ENCODE peak calls at places on chromosome 2, in four cellular contexts. J is transverse colon, H is right lobe of liver, G is PC-9. N is an unnamed sample.

GRCh38 chr2:48114256-48114655 is 208.0 kb upstream of the FBXO11 start:
- DNase-seq in J (peak; percentile 61), G (peak; percentile 52), H (no peak), N (peak; percentile 83)

GRCh38 chr2:238346539-238346938 is 26.2 kb downstream of the TRAF3IP1 start:
- DNase-seq in J (no peak), H (no peak), G (no peak), N (no peak)

GRCh38 chr2:182716665-182716990 is 571 bp downstream of the DNAJC10 start:
- DNase-seq in G (peak; percentile 58), J (peak; percentile 33), H (no peak), N (peak; percentile 61)

GRCh38 chr2:216465580-216466197 is 33.0 kb upstream of the RPL37A start:
- DNase-seq in H (no peak), G (no peak), J (no peak), N (no peak)

GRCh38 chr2:73962798-73963197 is 21.9 kb upstream of the TET3 start:
- DNase-seq in H (no peak), G (no peak), J (no peak), N (no peak)

GRCh38 chr2:46749042-46749461 is 166.6 kb downstream of the MCFD2 start:
- DNase-seq in H (no peak), J (no peak), G (no peak), N (no peak)

GRCh38 chr2:108365656-108366055 is 12.1 kb upstream of the SULT1C4 start:
- DNase-seq in H (no peak), G (no peak), J (no peak), N (no peak)

GRCh38 chr2:240929364-240930095 is 23.4 kb downstream of the CROCC2 start:
- DNase-seq in H (peak; percentile 23), J (peak; percentile 4), G (no peak), N (no peak)

GRCh38 chr2:55416826-55417568 is 2.7 kb downstream of the CCDC88A start:
- DNase-seq in H (no peak), G (no peak), J (no peak), N (no peak)

GRCh38 chr2:58992062-58992736 is 751.1 kb upstream of the FANCL start:
- DNase-seq in J (no peak), H (no peak), G (no peak), N (no peak)

GRCh38 chr2:61536086-61536722 is 2.0 kb downstream of the XPO1 start:
- DNase-seq in J (no peak), H (no peak), G (no peak), N (no peak)

GRCh38 chr2:230723363-230723762 is 10.7 kb downstream of the CAB39 start:
- DNase-seq in H (no peak), G (no peak), J (no peak), N (no peak)

GRCh38 chr2:138910427-138910826 is 130.2 kb upstream of the NXPH2 start:
- DNase-seq in H (no peak), G (no peak), J (no peak), N (no peak)

GRCh38 chr2:215841175-215841816 is 172.1 kb downstream of the MREG start:
- DNase-seq in J (peak; percentile 47), G (no peak), H (no peak), N (no peak)

GRCh38 chr2:108965540-108966299 is 23.3 kb downstream of the EDAR start:
- DNase-seq in J (no peak), G (no peak), H (no peak), N (peak; percentile 28)

GRCh38 chr2:21163213-21163612 is 39.4 kb downstream of the TDRD15 start:
- DNase-seq in G (no peak), J (no peak), H (no peak), N (no peak)

GRCh38 chr2:176096986-176097819 is 2.4 kb upstream of the HOXD12 start:
- DNase-seq in G (peak; percentile 79), H (peak; percentile 69), J (peak; percentile 72), N (peak; percentile 82)

GRCh38 chr2:120612931-120613330 is 122.7 kb upstream of the GLI2 start:
- DNase-seq in H (peak; percentile 4), J (no peak), G (peak; percentile 58), N (no peak)

GRCh38 chr2:158953454-158953853 is 15.0 kb upstream of the TANC1 start:
- DNase-seq in H (no peak), G (no peak), J (no peak), N (no peak)

GRCh38 chr2:133888107-133888506 is 319.8 kb upstream of the NCKAP5 start:
- DNase-seq in H (no peak), G (no peak), J (no peak), N (no peak)

GRCh38 chr2:129606496-129607270 is 372.8 kb upstream of the RAB6C start:
- DNase-seq in J (no peak), H (no peak), G (no peak), N (no peak)

GRCh38 chr2:187117483-187117882 is 268.5 kb upstream of the ZSWIM2 start:
- DNase-seq in G (no peak), J (no peak), H (no peak), N (no peak)

GRCh38 chr2:187390891-187391290 is 57.2 kb downstream of the CALCRL start:
- DNase-seq in J (no peak), H (no peak), G (peak; percentile 1), N (no peak)

GRCh38 chr2:53583583-53583982 is 184.0 kb upstream of the CHAC2 start:
- DNase-seq in J (no peak), H (no peak), G (no peak), N (no peak)

GRCh38 chr2:235055891-235056516 is 104.2 kb downstream of the SH3BP4 start:
- DNase-seq in G (peak; percentile 42), H (no peak), J (no peak), N (no peak)

GRCh38 chr2:42901076-42901645 is 108.8 kb upstream of the HAAO start:
- DNase-seq in J (no peak), H (no peak), G (no peak), N (no peak)

GRCh38 chr2:36222485-36222884 is 133.1 kb upstream of the CRIM1 start:
- DNase-seq in H (no peak), J (no peak), G (no peak), N (no peak)

DNA sequence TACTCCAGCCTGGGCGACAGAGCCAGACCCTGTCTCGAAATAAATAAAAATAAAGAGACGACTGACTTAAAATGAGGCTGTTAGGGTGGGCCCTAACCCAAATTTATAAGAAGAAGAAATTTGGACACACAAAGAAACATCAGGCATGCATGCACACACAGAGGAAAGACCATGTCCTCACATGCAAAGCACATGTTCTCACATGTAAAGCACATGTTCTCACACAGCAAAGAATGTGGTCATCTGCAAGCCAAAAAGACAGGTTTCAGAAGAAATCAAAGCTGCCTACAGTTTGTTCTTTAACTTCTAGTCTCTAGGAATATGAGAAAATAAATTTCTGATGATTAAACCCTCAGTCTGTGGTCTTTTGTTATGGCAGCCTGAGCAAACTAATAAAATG is 132.3 kb upstream of the CRIM1 start:
- DNase-seq in H (no peak), J (no peak), G (no peak), N (no peak)
- TF ChIP-seq CTCF in H (no peak), J (no peak), G (no peak), N (no peak)

DNA sequence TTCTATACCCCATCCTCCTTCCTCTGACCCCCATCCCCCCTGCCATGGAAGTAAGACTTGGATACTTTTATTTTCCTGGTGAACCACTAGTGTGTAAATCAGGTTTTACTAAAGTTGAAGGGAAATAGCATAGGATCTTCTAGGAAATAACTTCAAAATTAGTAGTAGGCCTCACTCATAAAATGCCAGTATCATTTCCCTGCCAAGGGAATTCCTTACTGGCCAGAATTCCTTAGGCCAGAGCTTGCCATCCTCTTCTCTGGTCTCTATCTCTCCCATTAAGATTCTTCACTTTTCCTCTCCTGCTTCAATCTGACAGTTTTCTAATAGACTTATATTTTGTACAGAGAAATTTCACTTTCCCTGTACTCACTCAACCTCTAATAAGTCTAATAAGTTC is 322.8 kb upstream of the TANK start:
- DNase-seq in G (no peak), J (no peak), H (no peak), N (no peak)
- H3K4me1 ChIP-seq in G (no peaks in the 10 kb centered on the region), J (no peaks in the 10 kb centered on the region), H (no peaks in the 10 kb centered on the region), N (no peaks in the 10 kb centered on the region)

DNA sequence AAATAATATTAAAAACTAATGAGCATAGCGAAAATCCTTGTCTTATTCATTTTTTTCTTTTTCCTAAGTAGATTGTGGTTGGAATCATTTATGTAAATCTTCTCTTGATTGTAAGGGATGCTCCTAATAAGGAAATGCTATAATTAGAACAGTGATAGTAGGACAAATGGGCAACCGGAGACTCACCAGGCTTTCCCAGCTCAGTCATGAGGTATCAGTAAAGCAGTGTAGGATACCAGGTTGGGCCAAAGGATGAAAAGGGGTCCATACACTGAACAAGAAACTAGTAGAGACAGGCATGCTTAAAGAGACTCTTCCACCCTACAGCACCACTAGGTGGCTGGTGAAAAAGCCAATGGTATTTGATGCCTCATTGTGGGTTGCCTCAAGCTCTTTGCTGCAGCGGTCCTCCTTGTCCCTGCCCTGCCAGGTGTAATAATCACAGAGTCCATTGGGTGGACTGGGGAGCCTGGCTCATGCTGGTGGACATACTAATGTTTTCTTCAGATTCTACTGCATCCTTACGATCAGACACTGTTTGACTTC is 71.4 kb upstream of the FAM98A start:
- DNase-seq in J (no peak), G (no peak), H (no peak), N (no peak)
- TF ChIP-seq CTCF in J (no peak), G (peak; percentile 27), H (no peak), N (no peak)

GRCh38 chr2:8545676-8546318 is 136.1 kb upstream of the ID2 start:
- DNase-seq in H (no peak), G (no peak), J (no peak), N (no peak)
- H3K4me1 ChIP-seq in H (no peaks in the 10 kb centered on the region), G (no peaks in the 10 kb centered on the region), J (peaks cover 9% of the 10 kb centered on the region), N (peaks cover 26% of the 10 kb centered on the region)

DNA sequence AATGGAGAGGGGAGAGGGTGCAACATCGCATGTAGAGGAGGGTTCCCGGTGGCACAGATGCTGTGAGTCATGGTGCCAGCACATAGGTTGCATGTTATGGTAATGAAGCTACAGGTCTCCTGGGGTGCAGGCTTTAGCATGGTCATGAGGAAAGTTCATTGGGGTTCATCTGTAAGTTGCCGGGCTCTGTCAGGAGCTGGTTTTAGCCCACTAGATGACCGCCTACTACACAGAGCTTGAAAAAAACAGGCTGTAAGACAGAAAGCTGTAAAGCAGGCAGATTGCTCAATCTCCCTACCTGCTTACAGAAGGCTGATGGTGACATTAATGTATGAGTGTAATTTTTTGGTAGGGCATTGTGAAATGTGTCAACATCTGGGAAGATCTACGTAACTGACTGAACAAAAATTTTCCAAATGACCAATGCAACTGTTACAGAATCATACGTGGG is 23.9 kb downstream of the DYSF start:
- DNase-seq in G (no peak), J (no peak), H (no peak), N (no peak)
- TF ChIP-seq CTCF in G (no peak), J (no peak), H (no peak), N (no peak)